ENCODE peak calls at places on chromosomes 13 and 19, in seven cellular contexts. R is T-cell; B is HT1080; T is stimulated activated CD4-positive, alpha-beta T cell treated with anti-CD3 and anti-CD28 coated beads, Interleukin-15, amount 100 ng/mL, for 24 hours; H is ureter; Q is tibial artery; N is EL. F is an unnamed sample.

GRCh38 chr13:32791545-32792172 is 205.4 kb downstream of the PDS5B start:
- DNase-seq in B (peak; percentile 27), T (peak; percentile 44), N (peak; percentile 20), H (no peak), R (peak; percentile 34), Q (no peak), F (peak; percentile 37)

GRCh38 chr19:58059681-58060080 is 599 bp downstream of the ZNF135 start:
- DNase-seq in B (no peak), Q (no peak), N (no peak), T (no peak), R (peak; percentile 8), H (no peak), F (no peak)

GRCh38 chr13:95536629-95537241 is 15.8 kb upstream of the CLDN10 start:
- DNase-seq in H (no peak), T (no peak), Q (no peak), N (peak; percentile 27), R (no peak), B (peak; percentile 39), F (no peak)

GRCh38 chr19:37855098-37855497 is 51.3 kb downstream of the WDR87 start:
- DNase-seq in N (no peak), T (peak; percentile 69), H (peak; percentile 52), R (peak; percentile 13), B (no peak), Q (no peak), F (peak; percentile 8)

GRCh38 chr13:92225861-92226260 is 827.4 kb downstream of the GPC5 start:
- DNase-seq in N (no peak), B (no peak), R (no peak), Q (no peak), T (no peak), H (no peak), F (no peak)

GRCh38 chr19:45499196-45500180 is 1.2 kb downstream of the PPM1N start:
- DNase-seq in B (no peak), T (peak; percentile 78), H (no peak), Q (no peak), R (peak; percentile 68), N (peak; percentile 56), F (peak; percentile 81)

GRCh38 chr19:13906525-13906904 is 514 bp downstream of the CC2D1A start:
- DNase-seq in B (no peak), N (peak; percentile 9), Q (no peak), R (no peak), H (no peak), T (peak; percentile 41), F (peak; percentile 37)

GRCh38 chr19:34241513-34242337 is 12.6 kb upstream of the GARRE1 start:
- DNase-seq in T (peak; percentile 34), N (no peak), Q (no peak), B (no peak), H (peak; percentile 55), R (peak; percentile 23), F (peak; percentile 30)

GRCh38 chr13:66958611-66959010 is 271.5 kb downstream of the PCDH9 start:
- DNase-seq in H (no peak), Q (no peak), R (no peak), N (no peak), T (no peak), B (no peak), F (no peak)

GRCh38 chr13:62643007-62643483 is 1227.4 kb upstream of the PCDH20 start:
- DNase-seq in T (peak; percentile 18), Q (no peak), R (no peak), N (peak; percentile 0), H (no peak), B (peak; percentile 96), F (peak; percentile 4)

GRCh38 chr19:46618670-46619231 is 6.1 kb downstream of the PTGIR start:
- DNase-seq in B (no peak), N (no peak), T (no peak), Q (no peak), H (no peak), R (peak; percentile 43), F (peak; percentile 40)

GRCh38 chr13:109394311-109394988 is 391.9 kb downstream of the IRS2 start:
- DNase-seq in Q (no peak), N (peak; percentile 23), B (no peak), T (no peak), R (no peak), H (no peak), F (no peak)

GRCh38 chr19:2627319-2627829 is 75.1 kb downstream of the GNG7 start:
- DNase-seq in B (peak; percentile 98), H (peak; percentile 80), N (peak; percentile 99), Q (peak; percentile 96), R (no peak), T (peak; percentile 76), F (peak; percentile 55)

GRCh38 chr19:58021541-58022282 is 12.1 kb upstream of the ZSCAN1 start:
- DNase-seq in H (peak; percentile 68), Q (no peak), R (peak; percentile 58), N (peak; percentile 45), T (peak; percentile 48), B (peak; percentile 20), F (peak; percentile 43)

GRCh38 chr19:56896041-56896440 is 55.5 kb upstream of the PEG3 start:
- DNase-seq in N (no peak), Q (no peak), H (no peak), B (no peak), R (no peak), T (no peak), F (no peak)

GRCh38 chr19:31448221-31448657 is 99.0 kb upstream of the TSHZ3 start:
- DNase-seq in B (peak; percentile 63), N (peak; percentile 86), H (peak; percentile 62), Q (no peak), R (no peak), T (no peak), F (no peak)

GRCh38 chr13:27425151-27425917 is 915 bp downstream of the GTF3A start:
- DNase-seq in R (peak; percentile 25), H (no peak), N (peak; percentile 32), B (no peak), Q (no peak), T (peak; percentile 31), F (peak; percentile 37)

GRCh38 chr13:77353980-77354379 is 27.1 kb upstream of the MYCBP2 start:
- DNase-seq in B (no peak), N (no peak), R (no peak), H (no peak), Q (no peak), T (no peak), F (no peak)

F was measured in stimulated activated naive CD8-positive, alpha-beta T cell treated with anti-CD3 and anti-CD28 coated beads, Interleukin-15, Interleukin-2, amounts not matched to agents 100 U/mL and 50 U/mL, for 24 hours.